ENCODE peak calls at places on chromosome 21, in five cellular contexts. L, M, R, F and N are unnamed samples.

GRCh38 chr21:25360593-25360992 is 246.7 kb downstream of the MRPL39 start:
- DNase-seq in M (no peak), R (no peak), L (no peak), F (no peak), N (no peak)

GRCh38 chr21:30839304-30839703 is 9.7 kb upstream of the KRTAP7-1 start:
- DNase-seq in M (no peak), L (peak), F (no peak), R (no peak), N (no peak)

GRCh38 chr21:46057111-46057709 is 40.7 kb upstream of the COL6A2 start:
- DNase-seq in F (no peak), R (no peak), L (no peak), M (no peak), N (no peak)

GRCh38 chr21:46129846-46130651 is 25.3 kb downstream of the FTCD start:
- DNase-seq in L (no peak), F (no peak), M (no peak), R (no peak), N (no peak)

GRCh38 chr21:45383111-45383614 is 21.8 kb upstream of the COL18A1 start:
- DNase-seq in M (no peak), L (no peak), F (no peak), R (no peak), N (no peak)

GRCh38 chr21:28554660-28555475 is 437.8 kb downstream of the LTN1 start:
- DNase-seq in M (no peak), R (no peak), F (peak), L (no peak), N (no peak)

GRCh38 chr21:46664316-46664995 is 29.0 kb downstream of the PRMT2 start:
- DNase-seq in L (no peak), M (no peak), R (no peak), F (no peak), N (no peak)

GRCh38 chr21:20570824-20571232 is 427.4 kb upstream of the NCAM2 start:
- DNase-seq in F (no peak), M (no peak), L (no peak), R (no peak), N (no peak)

GRCh38 chr21:38815060-38815405 is 9.3 kb downstream of the ETS2 start:
- DNase-seq in R (no peak), M (no peak), L (peak), F (no peak), N (no peak)

GRCh38 chr21:36852864-36853263 is 113.6 kb downstream of the HLCS start:
- DNase-seq in R (no peak), F (no peak), M (no peak), L (no peak), N (no peak)

GRCh38 chr21:16634522-16634914 is 878.3 kb upstream of the CXADR start:
- DNase-seq in F (no peak), R (no peak), M (no peak), L (no peak), N (no peak)

GRCh38 chr21:34668803-34669148 is at the start of gene CLIC6:
- DNase-seq in F (no peak), R (no peak), M (no peak), L (no peak), N (no peak)

GRCh38 chr21:45419162-45419561 is 14.2 kb downstream of the COL18A1 start:
- DNase-seq in M (no peak), R (no peak), F (no peak), L (no peak), N (no peak)

GRCh38 chr21:45632165-45632896 is 11.2 kb upstream of the PCBP3 start:
- DNase-seq in R (no peak), M (no peak), L (no peak), F (no peak), N (no peak)

GRCh38 chr21:36976228-36976627 is 9.8 kb upstream of the HLCS start:
- DNase-seq in R (no peak), L (no peak), F (no peak), M (no peak), N (no peak)

GRCh38 chr21:46317710-46318463 is 5.8 kb downstream of the C21orf58 start:
- DNase-seq in M (no peak), L (peak), F (no peak), R (no peak), N (no peak)

GRCh38 chr21:36909901-36910561 is 56.4 kb downstream of the HLCS start:
- DNase-seq in L (peak), M (peak), F (peak), R (no peak), N (peak)

GRCh38 chr21:41009398-41010177 is 158.4 kb upstream of the BACE2 start:
- DNase-seq in F (no peak), L (no peak), M (no peak), R (no peak), N (no peak)

GRCh38 chr21:35256468-35256988 is 207.4 kb upstream of the RUNX1 start:
- DNase-seq in M (peak), L (peak), R (peak), F (peak), N (peak)

GRCh38 chr21:36202721-36203602 is 46.3 kb downstream of the DOP1B start:
- DNase-seq in L (peak), F (no peak), R (no peak), M (no peak), N (no peak)

GRCh38 chr21:43697758-43698643 is 20.9 kb upstream of the PDXK start:
- DNase-seq in R (no peak), M (no peak), F (no peak), L (no peak), N (no peak)

GRCh38 chr21:43699933-43700599 is 18.9 kb upstream of the PDXK start:
- DNase-seq in F (no peak), L (no peak), M (no peak), R (no peak), N (no peak)

GRCh38 chr21:43701936-43702784 is 16.8 kb upstream of the PDXK start:
- DNase-seq in L (no peak), M (no peak), R (no peak), F (no peak), N (no peak)

GRCh38 chr21:43703068-43703880 is 15.7 kb upstream of the PDXK start:
- DNase-seq in M (no peak), F (peak), R (no peak), L (no peak), N (no peak)

DNA sequence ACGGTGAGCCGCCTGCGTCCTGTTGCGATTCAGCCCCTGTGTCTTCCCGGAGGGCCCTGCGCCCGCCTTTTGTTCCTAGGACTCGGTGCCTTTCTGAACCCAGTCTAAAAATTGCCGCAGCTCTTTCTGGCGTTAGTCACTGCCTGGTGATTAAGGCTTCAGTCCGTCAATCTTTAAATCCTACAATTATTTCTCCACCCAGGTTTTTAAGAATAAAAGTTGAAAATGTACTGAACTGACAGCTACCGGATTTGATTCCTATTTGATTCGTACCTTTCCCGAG is 16.2 kb upstream of the PDXK start:
- DNase-seq in F (no peak), M (no peak), L (no peak), R (no peak), N (no peak)
- H3K4me3 ChIP-seq in F (no peak), M (no peak), L (no peak), R (no peak), N (no peak)

GRCh38 chr21:31875424-31876097 is 2.7 kb downstream of the HUNK start:
- DNase-seq in R (no peak), L (no peak), M (no peak), F (peak), N (no peak)

GRCh38 chr21:31872452-31873274 is at the start of gene HUNK:
- DNase-seq in L (no peak), M (no peak), F (no peak), R (peak), N (no peak)

GRCh38 chr21:31874817-31875216 is 2.0 kb downstream of the HUNK start:
- DNase-seq in R (no peak), L (no peak), M (no peak), F (no peak), N (no peak)

GRCh38 chr21:31873275-31873695 is 465 bp downstream of the HUNK start:
- DNase-seq in M (no peak), F (no peak), L (no peak), R (no peak), N (no peak)

DNA sequence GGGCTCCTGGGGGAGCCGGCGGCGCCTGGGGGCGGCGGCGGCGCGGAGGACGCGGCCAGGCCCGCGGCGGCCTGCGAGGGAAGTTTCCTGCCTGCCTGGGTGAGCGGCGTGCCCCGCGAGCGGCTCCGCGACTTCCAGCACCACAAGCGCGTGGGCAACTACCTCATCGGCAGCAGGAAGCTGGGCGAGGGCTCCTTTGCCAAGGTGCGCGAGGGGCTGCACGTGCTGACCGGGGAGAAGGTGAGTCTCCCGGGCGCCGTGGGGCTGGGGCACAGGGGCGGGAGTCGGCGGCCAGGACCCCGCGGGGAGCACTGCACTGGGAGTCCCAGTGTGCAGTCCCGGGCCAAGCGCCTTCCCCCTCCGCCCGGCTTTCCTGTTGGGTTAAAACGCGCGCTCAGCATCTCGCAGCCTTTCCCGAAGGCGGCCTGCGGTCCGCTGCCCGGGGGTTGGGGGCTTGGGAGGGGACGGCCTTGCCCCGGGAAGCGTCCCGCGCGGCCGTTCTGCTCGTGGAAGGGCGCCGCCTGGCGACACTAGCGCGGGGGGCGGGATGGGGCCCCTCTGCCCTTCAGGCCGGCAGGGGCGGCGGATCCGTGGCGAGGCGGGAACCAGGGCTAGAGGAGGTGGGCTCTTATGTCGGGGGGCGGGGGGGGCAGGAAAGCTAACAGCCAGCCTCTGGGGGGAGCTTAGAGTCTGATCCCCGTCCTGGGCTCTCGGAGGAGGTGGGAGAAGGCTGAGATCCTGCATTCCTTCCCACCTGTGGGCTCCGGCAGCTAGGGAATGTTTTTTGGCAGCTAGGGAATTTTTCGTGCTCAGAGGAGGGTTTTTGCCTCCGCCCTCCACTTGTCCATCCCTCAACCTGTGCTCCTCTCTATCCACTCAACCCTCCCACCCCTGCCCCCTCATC is 1.1 kb downstream of the HUNK start:
- DNase-seq in M (no peak), L (no peak), R (no peak), F (no peak), N (no peak)
- H3K4me3 ChIP-seq in M (peak), L (no peak), R (peak), F (peak), N (peak)

GRCh38 chr21:26965567-26966359 is 1.1 kb downstream of the ADAMTS5 start:
- DNase-seq in R (peak), F (no peak), L (no peak), M (no peak), N (no peak)
- H3K4me3 ChIP-seq in R (peak), F (peak), L (no peak), M (peak), N (peak)

GRCh38 chr21:43882952-43883492 is 18.0 kb downstream of the AGPAT3 start:
- DNase-seq in F (no peak), M (no peak), R (no peak), L (no peak), N (no peak)

GRCh38 chr21:43880111-43880985 is 15.3 kb downstream of the AGPAT3 start:
- DNase-seq in R (peak), F (no peak), L (peak), M (no peak), N (no peak)

GRCh38 chr21:43881283-43881682 is 16.3 kb downstream of the AGPAT3 start:
- DNase-seq in M (no peak), F (no peak), L (no peak), R (no peak), N (no peak)

GRCh38 chr21:43884012-43884860 is 19.2 kb downstream of the AGPAT3 start:
- DNase-seq in F (no peak), L (peak), M (no peak), R (peak), N (peak)

GRCh38 chr21:43881918-43882317 is 16.9 kb downstream of the AGPAT3 start:
- DNase-seq in F (no peak), L (no peak), R (no peak), M (no peak), N (no peak)
- H3K4me3 ChIP-seq in F (no peak), L (no peak), R (no peak), M (no peak), N (no peak)

GRCh38 chr21:42061866-42062542 is 9.1 kb upstream of the UMODL1 start:
- DNase-seq in R (no peak), M (no peak), L (no peak), F (no peak), N (no peak)
- H3K4me3 ChIP-seq in R (no peak), M (no peak), L (no peak), F (no peak), N (no peak)